ENCODE peak calls at places on chromosome 9, in six cellular contexts. S is GM18507; V is activated naive CD4-positive, alpha-beta T cell treated with Interleukin-2 at 50 U/mL for 16 hours; X is heart left ventricle; Z is osteocyte; I is Daoy. F is an unnamed sample.

GRCh38 chr9:16371306-16371705 is 499.2 kb downstream of the BNC2 start:
- DNase-seq in S (no peak), V (no peak), X (no peak), Z (no peak), I (no peak), F (peak; percentile 65)

GRCh38 chr9:114504341-114505186 is 709 bp downstream of the WHRN start:
- DNase-seq in S (no peak), V (peak; percentile 45), X (peak; percentile 23), Z (peak; percentile 89), I (peak; percentile 70), F (peak; percentile 84)

GRCh38 chr9:101585740-101586139 is 9.0 kb downstream of the PPP3R2 start:
- DNase-seq in S (no peak), V (no peak), X (no peak), Z (no peak), I (no peak), F (no peak)

GRCh38 chr9:110033869-110034268 is 174.1 kb downstream of the C9orf152 start:
- DNase-seq in S (no peak), V (no peak), X (no peak), Z (no peak), I (peak; percentile 42), F (peak; percentile 22)

GRCh38 chr9:12705738-12706391 is 12.7 kb downstream of the TYRP1 start:
- DNase-seq in S (no peak), V (no peak), X (no peak), Z (no peak), I (no peak), F (no peak)

GRCh38 chr9:110126986-110127864 is 80.7 kb downstream of the C9orf152 start:
- DNase-seq in S (no peak), V (no peak), X (peak; percentile 90), Z (no peak), I (no peak), F (peak; percentile 41)

GRCh38 chr9:15268317-15268716 is 38.7 kb downstream of the TTC39B start:
- DNase-seq in S (no peak), V (no peak), X (no peak), Z (no peak), I (no peak), F (no peak)

GRCh38 chr9:93183663-93184438 is at the start of gene WNK2:
- DNase-seq in S (peak; percentile 40), V (peak; percentile 47), X (no peak), Z (no peak), I (peak; percentile 55), F (peak; percentile 77)

GRCh38 chr9:3969846-3970245 is 330.0 kb downstream of the GLIS3 start:
- DNase-seq in S (no peak), V (no peak), X (no peak), Z (no peak), I (no peak), F (no peak)

F was measured in neural progenitor cell.